ENCODE peak calls at places on chromosome 7, in nine cellular contexts. N is effector memory CD8-positive, alpha-beta T cell; K is D721Med; A is frontal cortex; G is cardiac septum; C is GF-D8; V is NCI-H446; Q is Right ventricle myocardium superior; Z is LoVo. X is an unnamed sample.
A peak's percentile ranks its signal among the peaks of the same experiment; 100 is the strongest.

GRCh38 chr7:101088069-101088425 is 2.8 kb downstream of the TRIM56 start:
- DNase-seq in V (no peak), G (no peak), Q (no peak), N (no peak), K (no peak), C (no peak), Z (no peak), A (no peak), X (no peak)

GRCh38 chr7:130350945-130351663 is 6.5 kb downstream of the CPA5 start:
- DNase-seq in C (no peak), Q (no peak), K (no peak), V (no peak), A (no peak), Z (no peak), G (peak; percentile 72), N (no peak), X (no peak)

GRCh38 chr7:151014950-151015349 is 9.3 kb downstream of the ATG9B start:
- DNase-seq in A (no peak), C (no peak), Q (no peak), N (no peak), K (no peak), G (no peak), Z (no peak), V (no peak), X (peak; percentile 51)

GRCh38 chr7:116672596-116673503 is 854 bp downstream of the MET start:
- DNase-seq in N (no peak), K (no peak), V (no peak), A (no peak), Q (peak; percentile 35), Z (peak; percentile 46), G (no peak), C (no peak), X (peak; percentile 55)

GRCh38 chr7:129607471-129608120 is 3.9 kb upstream of the NRF1 start:
- DNase-seq in N (peak; percentile 53), K (peak; percentile 28), Q (no peak), A (no peak), G (no peak), Z (peak; percentile 25), V (no peak), C (peak; percentile 12), X (peak; percentile 41)

GRCh38 chr7:129773328-129773731 is 161.8 kb downstream of the NRF1 start:
- DNase-seq in N (no peak), G (no peak), Z (no peak), C (no peak), Q (no peak), A (no peak), K (no peak), V (no peak), X (peak; percentile 13)

GRCh38 chr7:149495785-149496641 is 1.6 kb downstream of the ZNF746 start:
- DNase-seq in N (no peak), A (no peak), Z (peak; percentile 19), G (no peak), V (peak; percentile 35), C (no peak), Q (peak; percentile 82), K (no peak), X (peak; percentile 63)

GRCh38 chr7:22275574-22276150 is 81.3 kb downstream of the RAPGEF5 start:
- DNase-seq in C (no peak), V (no peak), Q (no peak), N (no peak), G (no peak), K (no peak), Z (no peak), A (no peak), X (no peak)

GRCh38 chr7:100674441-100675407 is 1.2 kb downstream of the GNB2 start:
- DNase-seq in A (no peak), K (no peak), Z (peak; percentile 16), V (no peak), Q (no peak), C (no peak), N (no peak), G (no peak), X (no peak)

GRCh38 chr7:80611779-80612178 is 26.7 kb upstream of the CD36 start:
- DNase-seq in C (no peak), G (no peak), Z (peak; percentile 73), K (no peak), V (peak; percentile 46), Q (peak; percentile 73), A (no peak), N (no peak), X (peak; percentile 51)

GRCh38 chr7:20304366-20304765 is 26.3 kb upstream of the ITGB8 start:
- DNase-seq in G (no peak), K (no peak), Q (no peak), N (no peak), Z (peak; percentile 79), V (no peak), C (no peak), A (no peak), X (no peak)

GRCh38 chr7:28748934-28749584 is 209.1 kb downstream of the TRIL start:
- DNase-seq in Q (peak; percentile 57), N (no peak), C (no peak), A (no peak), K (no peak), V (no peak), G (no peak), Z (peak; percentile 29), X (peak; percentile 97)